ENCODE peak calls at places on chromosomes 13 and 19, in ten cellular contexts. G is central memory CD8-positive, alpha-beta T cell; O is ovary; L is lower leg skin; M is right atrium auricular region; B is RWPE1; P is GM12892; Q is nephron progenitor cell; I is AG09309; E is T-helper 17 cell. C is an unnamed sample.

GRCh38 chr13:27203186-27203585 is 31.6 kb upstream of the USP12 start:
- DNase-seq in G (no peak), O (no peak), L (no peak), M (no peak), B (no peak), P (no peak), Q (no peak), I (no peak), E (no peak), C (no peak)

GRCh38 chr13:40344270-40345148 is 321.9 kb downstream of the FOXO1 start:
- DNase-seq in G (no peak), O (no peak), L (no peak), M (no peak), B (no peak), P (no peak), Q (no peak), I (no peak), E (no peak), C (no peak)

GRCh38 chr13:48161530-48162179 is 66.8 kb upstream of the MED4 start:
- DNase-seq in G (no peak), O (no peak), L (peak; percentile 64), M (peak; percentile 69), B (no peak), P (no peak), Q (no peak), I (no peak), E (no peak), C (no peak)

GRCh38 chr13:60759499-60759898 is 362.5 kb downstream of the TDRD3 start:
- DNase-seq in G (no peak), O (no peak), L (no peak), M (no peak), B (peak; percentile 8), P (no peak), Q (no peak), I (no peak), E (no peak), C (no peak)

GRCh38 chr13:110540871-110541525 is 20.5 kb downstream of the RAB20 start:
- DNase-seq in G (no peak), O (no peak), L (no peak), M (no peak), B (no peak), P (no peak), Q (peak; percentile 38), I (no peak), E (no peak), C (no peak)

GRCh38 chr19:1161716-1162115 is 12.4 kb downstream of the SBNO2 start:
- DNase-seq in G (no peak), O (no peak), L (no peak), M (no peak), B (peak; percentile 90), P (no peak), Q (no peak), I (no peak), E (no peak), C (no peak)

GRCh38 chr19:6417713-6418561 is 6.7 kb downstream of the KHSRP start:
- DNase-seq in G (no peak), O (no peak), L (no peak), M (no peak), B (no peak), P (no peak), Q (peak; percentile 42), I (no peak), E (no peak), C (no peak)

GRCh38 chr19:2453431-2454025 is 3.2 kb downstream of the LMNB2 start:
- DNase-seq in G (no peak), O (no peak), L (no peak), M (no peak), B (no peak), P (no peak), Q (no peak), I (no peak), E (no peak), C (no peak)

GRCh38 chr13:112213467-112214245 is 146.7 kb downstream of the SOX1 start:
- DNase-seq in G (no peak), O (no peak), L (no peak), M (no peak), B (no peak), P (no peak), Q (no peak), I (no peak), E (no peak), C (no peak)

GRCh38 chr13:44101347-44102083 is 221.8 kb downstream of the LACC1 start:
- DNase-seq in G (no peak), O (no peak), L (no peak), M (no peak), B (no peak), P (no peak), Q (no peak), I (no peak), E (no peak), C (no peak)

GRCh38 chr19:29054886-29055675 is 157.9 kb downstream of the UQCRFS1 start:
- DNase-seq in G (no peak), O (no peak), L (no peak), M (no peak), B (no peak), P (no peak), Q (no peak), I (no peak), E (no peak), C (no peak)

GRCh38 chr13:99805361-99805760 is 166.2 kb downstream of the ZIC5 start:
- DNase-seq in G (no peak), O (no peak), L (no peak), M (no peak), B (no peak), P (no peak), Q (peak; percentile 45), I (no peak), E (no peak), C (no peak)

GRCh38 chr13:105871768-105872167 is 663.7 kb downstream of the EFNB2 start:
- DNase-seq in G (no peak), O (no peak), L (no peak), M (no peak), B (no peak), P (no peak), Q (no peak), I (no peak), E (no peak), C (no peak)

GRCh38 chr19:32330149-32330548 is 15.3 kb upstream of the ZNF507 start:
- DNase-seq in G (no peak), O (no peak), L (no peak), M (no peak), B (no peak), P (no peak), Q (no peak), I (no peak), E (no peak), C (no peak)

GRCh38 chr19:58181902-58182576 is 822 bp upstream of the ZNF274 start:
- DNase-seq in G (peak; percentile 26), O (peak; percentile 36), L (peak; percentile 29), M (no peak), B (no peak), P (no peak), Q (peak; percentile 30), I (no peak), E (peak; percentile 24), C (peak; percentile 32)

GRCh38 chr19:6318772-6319171 is 14.6 kb downstream of the ACER1 start:
- DNase-seq in G (no peak), O (no peak), L (no peak), M (no peak), B (peak; percentile 45), P (no peak), Q (no peak), I (peak; percentile 5), E (no peak), C (no peak)

GRCh38 chr13:41546372-41547252 is 89.3 kb downstream of the RGCC start:
- DNase-seq in G (no peak), O (no peak), L (no peak), M (no peak), B (peak; percentile 55), P (no peak), Q (no peak), I (peak; percentile 40), E (no peak), C (no peak)

GRCh38 chr19:40633207-40633606 is 32.0 kb downstream of the LTBP4 start:
- DNase-seq in G (no peak), O (no peak), L (no peak), M (no peak), B (no peak), P (no peak), Q (no peak), I (no peak), E (no peak), C (no peak)

GRCh38 chr19:15448014-15448777 is 1.6 kb downstream of the WIZ start:
- DNase-seq in G (no peak), O (no peak), L (no peak), M (no peak), B (no peak), P (no peak), Q (no peak), I (no peak), E (no peak), C (no peak)

GRCh38 chr19:45577111-45577905 is 7.3 kb downstream of the OPA3 start:
- DNase-seq in G (no peak), O (peak; percentile 68), L (no peak), M (no peak), B (peak; percentile 91), P (no peak), Q (no peak), I (peak; percentile 58), E (no peak), C (no peak)

GRCh38 chr13:42539670-42540069 is 34.3 kb upstream of the TNFSF11 start:
- DNase-seq in G (no peak), O (no peak), L (no peak), M (no peak), B (peak; percentile 67), P (no peak), Q (no peak), I (no peak), E (no peak), C (no peak)

GRCh38 chr19:295687-296370 is 4.6 kb upstream of the PLPP2 start:
- DNase-seq in G (no peak), O (no peak), L (no peak), M (no peak), B (no peak), P (no peak), Q (no peak), I (no peak), E (no peak), C (no peak)

GRCh38 chr13:95020298-95020987 is 280.8 kb downstream of the ABCC4 start:
- DNase-seq in G (no peak), O (no peak), L (no peak), M (no peak), B (no peak), P (no peak), Q (no peak), I (no peak), E (no peak), C (no peak)

GRCh38 chr19:10007811-10008211 is 2.5 kb downstream of the COL5A3 start:
- DNase-seq in G (no peak), O (peak; percentile 13), L (no peak), M (no peak), B (no peak), P (no peak), Q (no peak), I (no peak), E (no peak), C (no peak)

GRCh38 chr13:38334845-38335244 is 14.8 kb upstream of the UFM1 start:
- DNase-seq in G (no peak), O (no peak), L (no peak), M (no peak), B (no peak), P (no peak), Q (no peak), I (no peak), E (no peak), C (no peak)

GRCh38 chr13:114063545-114064515 is 68.6 kb downstream of the RASA3 start:
- DNase-seq in G (no peak), O (peak; percentile 53), L (no peak), M (peak; percentile 85), B (no peak), P (no peak), Q (no peak), I (peak; percentile 81), E (no peak), C (no peak)

GRCh38 chr19:36093687-36094086 is 17.3 kb upstream of the OVOL3 start:
- DNase-seq in G (no peak), O (no peak), L (no peak), M (no peak), B (no peak), P (no peak), Q (no peak), I (no peak), E (no peak), C (no peak)

GRCh38 chr13:78675112-78675511 is 16.2 kb upstream of the OBI1 start:
- DNase-seq in G (no peak), O (no peak), L (no peak), M (no peak), B (no peak), P (no peak), Q (no peak), I (no peak), E (no peak), C (no peak)